ENCODE peak calls at places on chromosomes 13 and 19, in four cellular contexts. F is stimulated activated CD4-positive, alpha-beta T cell treated with anti-CD3 and anti-CD28 coated beads, Interleukin-4, amount 100 ng/mL, for 24 hours; P is activated naive CD4-positive, alpha-beta T cell treated with Interleukin-2 at 50 U/mL for 16 hours; B is mesenchymal stem cell. W is an unnamed sample.
A peak's percentile ranks its signal among the peaks of the same experiment; 100 is the strongest.

GRCh38 chr13:41547253-41548000 is 90.1 kb downstream of the RGCC start:
- DNase-seq in F (no peak), P (no peak), B (no peak), W (peak; percentile 18)

GRCh38 chr13:81089758-81090157 is 748.8 kb upstream of the SPRY2 start:
- DNase-seq in F (no peak), P (no peak), B (no peak), W (no peak)

GRCh38 chr19:7522923-7523667 is 671 bp downstream of the MCOLN1 start:
- DNase-seq in F (no peak), B (peak; percentile 67), P (no peak), W (no peak)

GRCh38 chr13:40069173-40070044 is 413.9 kb downstream of the COG6 start:
- DNase-seq in B (peak; percentile 65), F (peak; percentile 79), P (peak; percentile 70), W (no peak)

GRCh38 chr19:29378126-29378525 is 147.7 kb upstream of the VSTM2B start:
- DNase-seq in P (no peak), F (no peak), B (no peak), W (no peak)

GRCh38 chr13:109454167-109454917 is 332.0 kb downstream of the IRS2 start:
- DNase-seq in P (no peak), F (no peak), B (peak; percentile 80), W (no peak)

GRCh38 chr19:13116282-13117175 is at the start of gene TRMT1:
- DNase-seq in B (peak; percentile 95), P (peak; percentile 94), F (peak; percentile 96), W (peak; percentile 50)

GRCh38 chr13:105442941-105443340 is 1092.5 kb downstream of the EFNB2 start:
- DNase-seq in P (no peak), F (no peak), B (peak; percentile 99), W (peak; percentile 91)

GRCh38 chr13:99686157-99686572 is 184.9 kb downstream of the TM9SF2 start:
- DNase-seq in B (peak; percentile 9), P (no peak), F (no peak), W (no peak)

GRCh38 chr19:40221858-40222619 is 3.9 kb upstream of the TTC9B start:
- DNase-seq in P (peak; percentile 70), F (peak; percentile 80), B (peak; percentile 93), W (peak; percentile 71)

GRCh38 chr19:51441410-51442390 is 16.6 kb downstream of the SIGLEC8 start:
- DNase-seq in F (peak; percentile 93), B (no peak), P (peak; percentile 88), W (no peak)

GRCh38 chr19:35908010-35908441 is at the start of gene TYROBP:
- DNase-seq in F (no peak), P (no peak), B (no peak), W (no peak)

GRCh38 chr19:18392417-18392816 is 5.0 kb downstream of the LRRC25 start:
- DNase-seq in P (no peak), F (no peak), B (no peak), W (no peak)

GRCh38 chr19:41564515-41565383 is 11.2 kb upstream of the CEACAM21 start:
- DNase-seq in B (peak; percentile 2), P (no peak), F (peak; percentile 24), W (no peak)

GRCh38 chr19:48064509-48064908 is 20.6 kb upstream of the CABP5 start:
- DNase-seq in F (no peak), B (peak; percentile 13), P (no peak), W (no peak)

GRCh38 chr13:51032831-51033230 is 78.2 kb downstream of the C13orf42 start:
- DNase-seq in B (no peak), P (no peak), F (no peak), W (no peak)

GRCh38 chr13:74289861-74290260 is 155.7 kb upstream of the KLF12 start:
- DNase-seq in F (no peak), P (no peak), B (no peak), W (no peak)

GRCh38 chr19:5339470-5339949 is 1.1 kb downstream of the PTPRS start:
- DNase-seq in B (no peak), P (no peak), F (no peak), W (no peak)

GRCh38 chr13:63910406-63910957 is 2494.8 kb upstream of the PCDH20 start:
- DNase-seq in P (no peak), B (peak; percentile 34), F (no peak), W (no peak)

GRCh38 chr13:26985285-26985878 is 186.2 kb downstream of the USP12 start:
- DNase-seq in F (peak; percentile 81), B (peak; percentile 82), P (peak; percentile 69), W (no peak)

GRCh38 chr19:6233051-6233826 is 46.5 kb downstream of the MLLT1 start:
- DNase-seq in B (no peak), F (no peak), P (no peak), W (no peak)

GRCh38 chr13:112065867-112066623 is 904 bp upstream of the SOX1 start:
- DNase-seq in F (no peak), B (no peak), P (no peak), W (no peak)

GRCh38 chr19:35116085-35116801 is 620 bp downstream of the FXYD3 start:
- DNase-seq in F (no peak), B (no peak), P (no peak), W (no peak)

GRCh38 chr19:43522929-43523328 is 4.1 kb downstream of the ETHE1 start:
- DNase-seq in P (no peak), F (no peak), B (no peak), W (no peak)

W was measured in AG09309.